ENCODE peak calls at places on chromosomes 12 and 14, in four cellular contexts. O, P, X and R are unnamed samples.

GRCh38 chr14:94135476-94135875 is 6.1 kb upstream of the IFI27L2 start:
- DNase-seq in O (no peak), P (no peak), X (no peak), R (no peak)

GRCh38 chr12:58639323-58639934 is 280.9 kb downstream of the LRIG3 start:
- DNase-seq in O (peak), P (no peak), X (no peak), R (no peak)

GRCh38 chr14:75249251-75249957 is 29.2 kb upstream of the FOS start:
- DNase-seq in O (no peak), P (peak), X (no peak), R (no peak)

GRCh38 chr12:4911316-4911994 is 1.8 kb downstream of the KCNA1 start:
- DNase-seq in O (no peak), P (no peak), X (peak), R (no peak)

GRCh38 chr12:13027032-13027431 is 17.1 kb upstream of the FAM234B start:
- DNase-seq in O (no peak), P (no peak), X (no peak), R (no peak)

GRCh38 chr12:118190266-118190665 is 54.3 kb downstream of the PEBP1 start:
- DNase-seq in O (peak), P (peak), X (no peak), R (no peak)

GRCh38 chr12:130339946-130340345 is 2.3 kb downstream of the PIWIL1 start:
- DNase-seq in O (no peak), P (no peak), X (no peak), R (no peak)

GRCh38 chr12:106091421-106091820 is 47.3 kb downstream of the NUAK1 start:
- DNase-seq in O (no peak), P (no peak), X (no peak), R (no peak)

GRCh38 chr12:78171082-78171481 is 340.4 kb downstream of the NAV3 start:
- DNase-seq in O (no peak), P (no peak), X (no peak), R (no peak)

GRCh38 chr14:64693766-64694165 is 10.5 kb upstream of the PLEKHG3 start:
- DNase-seq in O (no peak), P (no peak), X (no peak), R (no peak)

GRCh38 chr12:15243102-15243501 is 21.9 kb upstream of the RERG start:
- DNase-seq in O (no peak), P (no peak), X (no peak), R (no peak)

GRCh38 chr14:34220921-34221320 is 241.1 kb downstream of the SPTSSA start:
- DNase-seq in O (no peak), P (no peak), X (no peak), R (no peak)

GRCh38 chr12:113097716-113098427 is 37.7 kb downstream of the RASAL1 start:
- DNase-seq in O (peak), P (peak), X (peak), R (no peak)

GRCh38 chr14:52014601-52015267 is 25.4 kb downstream of the RTRAF start:
- DNase-seq in O (no peak), P (no peak), X (no peak), R (no peak)

GRCh38 chr12:34396861-34397590 is 374.7 kb downstream of the ALG10 start:
- DNase-seq in O (no peak), P (no peak), X (no peak), R (no peak)

GRCh38 chr14:54594531-54594930 is 27.6 kb downstream of the SAMD4A start:
- DNase-seq in O (no peak), P (no peak), X (no peak), R (no peak)

GRCh38 chr12:68534108-68534507 is 76.6 kb upstream of the RAP1B start:
- DNase-seq in O (no peak), P (no peak), X (no peak), R (no peak)

GRCh38 chr14:24795406-24795805 is 161.4 kb upstream of the GZMB start:
- DNase-seq in O (no peak), P (no peak), X (no peak), R (no peak)

GRCh38 chr12:113302925-113303640 is 31.8 kb downstream of the SLC8B1 start:
- DNase-seq in O (no peak), P (no peak), X (no peak), R (no peak)

GRCh38 chr14:28785096-28785952 is 18.7 kb downstream of the FOXG1 start:
- DNase-seq in O (no peak), P (no peak), X (peak), R (no peak)

GRCh38 chr14:32560213-32560857 is 231.2 kb downstream of the AKAP6 start:
- DNase-seq in O (peak), P (peak), X (peak), R (peak)

GRCh38 chr12:57149309-57149900 is 2.0 kb upstream of the LRP1-AS start:
- DNase-seq in O (peak), P (no peak), X (no peak), R (no peak)

GRCh38 chr14:103402700-103403099 is 17.5 kb downstream of the MARK3 start:
- DNase-seq in O (peak), P (peak), X (no peak), R (no peak)

GRCh38 chr12:84874125-84874824 is 38.3 kb downstream of the SLC6A15 start:
- DNase-seq in O (peak), P (peak), X (no peak), R (peak)

GRCh38 chr14:34980337-34980900 is 2.4 kb upstream of the SRP54 start:
- DNase-seq in O (no peak), P (no peak), X (no peak), R (no peak)

GRCh38 chr12:56188786-56189335 is 422 bp downstream of the SMARCC2 start:
- DNase-seq in O (no peak), P (no peak), X (peak), R (no peak)

GRCh38 chr12:64998327-64999156 is 122.6 kb downstream of the WIF1 start:
- DNase-seq in O (peak), P (no peak), X (no peak), R (no peak)

GRCh38 chr14:70601162-70601561 is 707 bp upstream of the MED6 start:
- DNase-seq in O (peak), P (no peak), X (no peak), R (no peak)

GRCh38 chr14:56195727-56196126 is 77.5 kb downstream of the PELI2 start:
- DNase-seq in O (no peak), P (peak), X (no peak), R (peak)

GRCh38 chr12:113932411-113933196 is 33.5 kb downstream of the RBM19 start:
- DNase-seq in O (peak), P (peak), X (no peak), R (no peak)

GRCh38 chr12:64187370-64187769 is 34.7 kb downstream of the KICS2 start:
- DNase-seq in O (peak), P (peak), X (no peak), R (no peak)

GRCh38 chr12:15772405-15773018 is 16.7 kb downstream of the EPS8 start:
- DNase-seq in O (peak), P (no peak), X (no peak), R (no peak)

GRCh38 chr14:78606111-78606510 is 435.9 kb downstream of the NRXN3 start:
- DNase-seq in O (peak), P (peak), X (no peak), R (peak)

GRCh38 chr14:70808402-70809237 is 693 bp downstream of the MAP3K9 start:
- DNase-seq in O (no peak), P (no peak), X (peak), R (no peak)

GRCh38 chr14:31508140-31508539 is 20.3 kb upstream of the GPR33 start:
- DNase-seq in O (no peak), P (no peak), X (no peak), R (no peak)

GRCh38 chr14:64388533-64389243 is 535 bp downstream of the MTHFD1 start:
- DNase-seq in O (peak), P (peak), X (peak), R (no peak)

GRCh38 chr14:72822946-72823611 is 70.8 kb downstream of the DPF3 start:
- DNase-seq in O (peak), P (no peak), X (no peak), R (no peak)

GRCh38 chr12:132491349-132491663 is 1.4 kb downstream of the FBRSL1 start:
- DNase-seq in O (no peak), P (no peak), X (no peak), R (no peak)

GRCh38 chr12:132488127-132489077 is 1.5 kb upstream of the FBRSL1 start:
- DNase-seq in O (no peak), P (no peak), X (no peak), R (no peak)

GRCh38 chr12:132489078-132489601 is 811 bp upstream of the FBRSL1 start:
- DNase-seq in O (no peak), P (no peak), X (no peak), R (no peak)

GRCh38 chr12:132490481-132491348 is 764 bp downstream of the FBRSL1 start:
- DNase-seq in O (peak), P (no peak), X (no peak), R (no peak)

DNA sequence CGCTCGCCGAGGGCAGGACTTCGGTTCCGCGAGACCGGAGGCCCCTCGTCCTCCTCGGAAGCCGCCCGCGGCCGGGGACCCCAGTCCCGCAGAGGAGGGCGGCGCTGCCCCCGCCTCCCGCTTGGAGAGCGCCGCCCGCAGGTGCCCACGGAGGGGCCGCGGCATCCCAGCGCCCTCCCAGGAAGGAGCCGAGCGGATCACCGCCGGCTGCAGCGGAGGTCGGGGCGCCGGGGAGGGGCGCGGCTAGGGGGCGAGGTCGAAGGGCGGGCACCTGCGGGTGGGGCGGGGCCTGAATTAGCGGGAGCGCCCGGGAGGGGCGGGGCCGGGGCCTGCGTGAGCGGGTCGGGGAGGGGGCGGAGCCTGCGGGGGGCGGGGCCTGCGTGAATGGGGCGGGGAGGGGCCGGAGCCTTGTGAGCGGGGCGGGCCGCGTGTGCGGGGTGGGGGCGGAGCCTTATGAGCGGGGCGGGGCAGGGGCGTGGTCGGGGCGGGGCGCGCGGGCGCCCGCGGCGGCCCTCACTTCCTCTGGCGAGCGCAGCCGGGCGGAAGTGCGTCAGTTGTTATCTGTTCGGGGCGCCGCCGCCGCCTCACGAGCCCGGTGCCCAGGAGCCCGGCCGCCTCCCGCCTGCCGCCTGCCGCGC is at the start of gene FBRSL1:
- DNase-seq in O (peak), P (peak), X (peak), R (peak)
- TF ChIP-seq CTCF in O (no peak), P (no peak), X (no peak), R (no peak)

GRCh38 chr12:1800646-1801284 is 19.6 kb upstream of the LRTM2 start:
- DNase-seq in O (no peak), P (no peak), X (peak), R (no peak)
- TF ChIP-seq CTCF in O (peak), P (peak), X (no peak), R (peak)

GRCh38 chr14:92590941-92591340 is 77.4 kb downstream of the RIN3 start:
- DNase-seq in O (no peak), P (no peak), X (no peak), R (no peak)

GRCh38 chr14:92586001-92586947 is 72.7 kb downstream of the RIN3 start:
- DNase-seq in O (peak), P (peak), X (no peak), R (peak)

GRCh38 chr14:92586966-92587365 is 73.4 kb downstream of the RIN3 start:
- DNase-seq in O (no peak), P (no peak), X (no peak), R (no peak)

GRCh38 chr14:92591346-92591745 is 77.8 kb downstream of the RIN3 start:
- DNase-seq in O (no peak), P (no peak), X (no peak), R (no peak)

DNA sequence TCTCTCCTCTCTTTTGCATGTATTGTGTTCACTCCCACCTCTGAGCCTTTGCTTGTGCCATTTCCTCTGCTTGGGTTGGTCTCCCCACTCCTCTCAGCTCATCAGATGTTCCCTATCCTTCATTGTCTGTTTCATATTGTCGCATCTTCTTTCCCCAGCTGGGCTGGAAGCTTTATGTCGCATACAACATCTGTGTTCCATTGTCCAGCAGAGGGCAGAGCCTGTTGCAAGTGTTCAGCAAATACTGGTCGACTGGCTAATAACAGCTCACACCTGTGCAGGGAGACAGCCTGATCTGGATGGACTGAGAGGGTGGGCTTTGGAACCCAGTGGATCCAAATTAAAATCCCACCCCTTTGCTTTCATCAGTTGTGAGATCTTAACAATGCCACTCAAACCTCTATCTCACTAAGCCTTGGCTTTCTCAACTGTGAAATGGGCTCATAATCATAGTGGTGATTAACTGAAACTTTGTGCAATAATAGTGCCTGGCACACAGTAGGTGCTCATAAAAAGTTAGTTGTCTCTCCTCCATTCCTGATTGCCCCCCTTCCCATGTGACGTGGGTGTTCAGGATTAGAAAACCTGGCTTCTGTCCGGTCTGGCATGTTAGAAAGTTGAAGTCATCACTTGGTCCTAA is 75.8 kb downstream of the RIN3 start:
- DNase-seq in O (peak), P (no peak), X (no peak), R (peak)
- TF ChIP-seq CTCF in O (peak), P (peak), X (no peak), R (peak)

GRCh38 chr12:95851609-95852008 is 7.1 kb upstream of the SNRPF start:
- DNase-seq in O (no peak), P (no peak), X (no peak), R (no peak)

GRCh38 chr12:95852133-95852532 is 6.6 kb upstream of the SNRPF start:
- DNase-seq in O (no peak), P (no peak), X (no peak), R (no peak)

DNA sequence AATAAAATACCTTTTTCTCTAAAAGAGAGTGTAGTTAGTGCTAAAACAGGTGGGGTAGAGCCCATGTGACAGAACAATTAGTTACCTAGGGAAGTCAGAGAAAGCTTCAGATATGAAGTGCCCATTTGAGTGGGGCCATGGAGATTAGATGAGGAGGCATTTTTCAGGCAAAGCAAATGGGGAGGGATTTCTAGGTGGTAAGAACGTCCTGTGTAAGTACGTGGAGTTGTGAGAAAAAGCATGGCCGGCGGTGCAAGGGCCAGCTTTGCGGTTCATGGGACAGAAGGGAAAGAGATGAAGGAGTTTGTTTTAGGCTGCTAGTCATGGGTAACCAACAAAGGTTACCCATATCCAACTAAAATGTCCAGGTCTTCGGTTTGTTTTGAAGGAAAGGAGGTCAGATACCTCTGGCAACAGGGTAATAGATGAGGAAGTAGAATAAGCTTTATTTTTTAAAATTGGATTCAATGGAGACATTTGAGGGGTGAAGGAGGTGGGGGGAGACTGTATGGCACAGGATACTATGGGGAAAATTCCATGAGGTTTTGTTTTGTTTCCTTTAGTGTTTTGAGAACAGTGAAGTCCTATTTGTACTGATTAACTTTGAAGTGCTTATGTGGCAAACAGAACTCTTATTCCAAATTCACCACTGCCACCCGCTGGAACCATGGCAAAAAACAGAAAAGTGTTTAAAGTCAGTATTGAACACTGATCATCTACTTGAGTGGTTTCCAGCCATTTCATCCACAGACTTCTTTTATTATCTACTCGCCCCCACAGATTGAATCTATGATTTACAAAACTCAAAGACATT is 10.0 kb upstream of the SNRPF start:
- DNase-seq in O (peak), P (peak), X (no peak), R (peak)
- TF ChIP-seq CTCF in O (peak), P (peak), X (no peak), R (peak)